ENCODE peak calls at places on chromosomes 11 and 22, in six cellular contexts. One of them, this sample, is unnamed.

GRCh38 chr11:60515144-60515855 is at the start of gene MS4A13:
- DNase-seq in thoracic aorta: no peak
- DNase-seq in cardiac fibroblast: no peak
- DNase-seq in stomach: no peak
- DNase-seq in fibroblast of lung: no peak
- DNase-seq in Peyer's patch: no peak
- DNase-seq in this sample: no peak

GRCh38 chr11:8262552-8263108 is 1.0 kb downstream of the LMO1 start:
- DNase-seq in thoracic aorta: no peak
- DNase-seq in cardiac fibroblast: peak; percentile 47
- DNase-seq in stomach: peak; percentile 43
- DNase-seq in fibroblast of lung: peak; percentile 79
- DNase-seq in Peyer's patch: peak; percentile 55
- DNase-seq in this sample: no peak

GRCh38 chr11:36056160-36056751 is 112.4 kb downstream of the LDLRAD3 start:
- DNase-seq in thoracic aorta: no peak
- DNase-seq in cardiac fibroblast: peak; percentile 75
- DNase-seq in stomach: no peak
- DNase-seq in fibroblast of lung: no peak
- DNase-seq in Peyer's patch: no peak
- DNase-seq in this sample: no peak

GRCh38 chr22:49606562-49606961 is 221.1 kb downstream of the BRD1 start:
- DNase-seq in thoracic aorta: no peak
- DNase-seq in cardiac fibroblast: no peak
- DNase-seq in stomach: no peak
- DNase-seq in fibroblast of lung: no peak
- DNase-seq in Peyer's patch: no peak
- DNase-seq in this sample: no peak

GRCh38 chr22:28711820-28712777 is 29.5 kb downstream of the CHEK2 start:
- DNase-seq in thoracic aorta: no peak
- DNase-seq in cardiac fibroblast: peak; percentile 88
- DNase-seq in stomach: no peak
- DNase-seq in fibroblast of lung: peak; percentile 96
- DNase-seq in Peyer's patch: no peak
- DNase-seq in this sample: peak; percentile 92

GRCh38 chr11:103529217-103529684 is 420.0 kb downstream of the DYNC2H1 start:
- DNase-seq in thoracic aorta: no peak
- DNase-seq in cardiac fibroblast: peak; percentile 59
- DNase-seq in stomach: no peak
- DNase-seq in fibroblast of lung: peak; percentile 88
- DNase-seq in Peyer's patch: no peak
- DNase-seq in this sample: peak; percentile 35

GRCh38 chr11:64879226-64879900 is 942 bp upstream of the EHD1 start:
- DNase-seq in thoracic aorta: no peak
- DNase-seq in cardiac fibroblast: no peak
- DNase-seq in stomach: no peak
- DNase-seq in fibroblast of lung: no peak
- DNase-seq in Peyer's patch: no peak
- DNase-seq in this sample: no peak

GRCh38 chr11:62792193-62792575 is 378 bp upstream of the TMEM223 start:
- DNase-seq in thoracic aorta: no peak
- DNase-seq in cardiac fibroblast: no peak
- DNase-seq in stomach: no peak
- DNase-seq in fibroblast of lung: peak; percentile 17
- DNase-seq in Peyer's patch: no peak
- DNase-seq in this sample: no peak

GRCh38 chr22:23315341-23315917 is 135.1 kb downstream of the BCR start:
- DNase-seq in thoracic aorta: no peak
- DNase-seq in cardiac fibroblast: peak; percentile 78
- DNase-seq in stomach: peak; percentile 73
- DNase-seq in fibroblast of lung: peak; percentile 71
- DNase-seq in Peyer's patch: peak; percentile 82
- DNase-seq in this sample: no peak

GRCh38 chr22:27881404-27881803 is 37.7 kb downstream of the PITPNB start:
- DNase-seq in thoracic aorta: no peak
- DNase-seq in cardiac fibroblast: peak; percentile 72
- DNase-seq in stomach: peak; percentile 40
- DNase-seq in fibroblast of lung: peak; percentile 44
- DNase-seq in Peyer's patch: no peak
- DNase-seq in this sample: no peak

GRCh38 chr11:69348414-69349235 is 54.7 kb downstream of the MYEOV start:
- DNase-seq in thoracic aorta: no peak
- DNase-seq in cardiac fibroblast: no peak
- DNase-seq in stomach: no peak
- DNase-seq in fibroblast of lung: no peak
- DNase-seq in Peyer's patch: no peak
- DNase-seq in this sample: no peak

GRCh38 chr22:22855617-22856308 is 31.9 kb upstream of the IGLL5 start:
- DNase-seq in thoracic aorta: no peak
- DNase-seq in cardiac fibroblast: no peak
- DNase-seq in stomach: no peak
- DNase-seq in fibroblast of lung: no peak
- DNase-seq in Peyer's patch: no peak
- DNase-seq in this sample: no peak

GRCh38 chr22:41862160-41862529 is 29.2 kb downstream of the SREBF2 start:
- DNase-seq in thoracic aorta: no peak
- DNase-seq in cardiac fibroblast: peak; percentile 34
- DNase-seq in stomach: no peak
- DNase-seq in fibroblast of lung: peak; percentile 18
- DNase-seq in Peyer's patch: no peak
- DNase-seq in this sample: no peak

GRCh38 chr11:71129624-71130023 is 122.8 kb downstream of the SHANK2 start:
- DNase-seq in thoracic aorta: no peak
- DNase-seq in cardiac fibroblast: no peak
- DNase-seq in stomach: no peak
- DNase-seq in fibroblast of lung: peak; percentile 27
- DNase-seq in Peyer's patch: no peak
- DNase-seq in this sample: no peak

GRCh38 chr11:1943977-1944376 is 3.2 kb upstream of the MRPL23 start:
- DNase-seq in thoracic aorta: no peak
- DNase-seq in cardiac fibroblast: peak; percentile 38
- DNase-seq in stomach: no peak
- DNase-seq in fibroblast of lung: peak; percentile 46
- DNase-seq in Peyer's patch: no peak
- DNase-seq in this sample: no peak

GRCh38 chr11:134752526-134752925 is 340.5 kb upstream of the B3GAT1 start:
- DNase-seq in thoracic aorta: no peak
- DNase-seq in cardiac fibroblast: no peak
- DNase-seq in stomach: no peak
- DNase-seq in fibroblast of lung: no peak
- DNase-seq in Peyer's patch: no peak
- DNase-seq in this sample: no peak

GRCh38 chr22:20403779-20404140 is 9.8 kb downstream of the ZNF74 start:
- DNase-seq in thoracic aorta: no peak
- DNase-seq in cardiac fibroblast: no peak
- DNase-seq in stomach: no peak
- DNase-seq in fibroblast of lung: no peak
- DNase-seq in Peyer's patch: no peak
- DNase-seq in this sample: no peak

GRCh38 chr11:69510471-69511357 is 29.3 kb downstream of the LINC01488 start:
- DNase-seq in thoracic aorta: no peak
- DNase-seq in cardiac fibroblast: peak; percentile 24
- DNase-seq in stomach: no peak
- DNase-seq in fibroblast of lung: peak; percentile 81
- DNase-seq in Peyer's patch: no peak
- DNase-seq in this sample: no peak

GRCh38 chr11:22807855-22808558 is 21.6 kb downstream of the SVIP start:
- DNase-seq in thoracic aorta: no peak
- DNase-seq in cardiac fibroblast: peak; percentile 63
- DNase-seq in stomach: no peak
- DNase-seq in fibroblast of lung: no peak
- DNase-seq in Peyer's patch: no peak
- DNase-seq in this sample: no peak

GRCh38 chr11:62295504-62295903 is 3.4 kb downstream of the SCGB1D4 start:
- DNase-seq in thoracic aorta: no peak
- DNase-seq in cardiac fibroblast: peak; percentile 33
- DNase-seq in stomach: no peak
- DNase-seq in fibroblast of lung: peak; percentile 32
- DNase-seq in Peyer's patch: no peak
- DNase-seq in this sample: no peak

GRCh38 chr22:43333978-43334377 is 9.2 kb downstream of the SCUBE1 start:
- DNase-seq in thoracic aorta: no peak
- DNase-seq in cardiac fibroblast: no peak
- DNase-seq in stomach: no peak
- DNase-seq in fibroblast of lung: no peak
- DNase-seq in Peyer's patch: no peak
- DNase-seq in this sample: no peak

DNA sequence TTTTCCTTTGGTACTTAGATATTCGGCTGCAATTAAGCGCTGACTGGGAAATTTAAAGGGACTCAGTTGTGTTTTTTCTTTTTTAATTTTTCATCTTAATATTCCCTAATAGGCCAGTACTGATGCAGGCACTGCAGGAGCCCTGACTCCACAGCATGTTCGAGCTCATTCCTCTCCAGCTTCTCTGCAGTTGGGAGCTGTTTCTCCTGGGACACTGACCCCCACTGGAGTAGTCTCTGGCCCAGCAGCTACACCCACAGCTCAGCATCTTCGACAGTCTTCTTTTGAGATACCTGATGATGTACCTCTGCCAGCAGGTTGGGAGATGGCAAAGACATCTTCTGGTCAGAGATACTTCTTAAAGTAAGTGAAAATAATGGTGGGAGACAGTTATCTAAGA is 3.8 kb downstream of the YAP1 start:
- DNase-seq in thoracic aorta: no peak
- DNase-seq in cardiac fibroblast: no peak
- DNase-seq in stomach: no peak
- DNase-seq in fibroblast of lung: no peak
- DNase-seq in Peyer's patch: no peak
- DNase-seq in this sample: no peak
- TF ChIP-seq CTCF in thoracic aorta: no peak
- TF ChIP-seq CTCF in cardiac fibroblast: no peak
- TF ChIP-seq CTCF in stomach: no peak
- TF ChIP-seq CTCF in fibroblast of lung: no peak
- TF ChIP-seq CTCF in Peyer's patch: no peak
- TF ChIP-seq CTCF in this sample: no peak

GRCh38 chr11:78312712-78313111 is 104.9 kb downstream of the GAB2 start:
- DNase-seq in thoracic aorta: no peak
- DNase-seq in cardiac fibroblast: no peak
- DNase-seq in stomach: no peak
- DNase-seq in fibroblast of lung: no peak
- DNase-seq in Peyer's patch: no peak
- DNase-seq in this sample: no peak

GRCh38 chr11:78313181-78313788 is 104.3 kb downstream of the GAB2 start:
- DNase-seq in thoracic aorta: no peak
- DNase-seq in cardiac fibroblast: peak; percentile 85
- DNase-seq in stomach: peak; percentile 31
- DNase-seq in fibroblast of lung: peak; percentile 79
- DNase-seq in Peyer's patch: no peak
- DNase-seq in this sample: no peak

GRCh38 chr11:78313898-78314297 is 103.7 kb downstream of the GAB2 start:
- DNase-seq in thoracic aorta: no peak
- DNase-seq in cardiac fibroblast: no peak
- DNase-seq in stomach: no peak
- DNase-seq in fibroblast of lung: no peak
- DNase-seq in Peyer's patch: no peak
- DNase-seq in this sample: no peak

GRCh38 chr11:78314753-78315152 is 102.9 kb downstream of the GAB2 start:
- DNase-seq in thoracic aorta: no peak
- DNase-seq in cardiac fibroblast: no peak
- DNase-seq in stomach: no peak
- DNase-seq in fibroblast of lung: no peak
- DNase-seq in Peyer's patch: no peak
- DNase-seq in this sample: no peak

DNA sequence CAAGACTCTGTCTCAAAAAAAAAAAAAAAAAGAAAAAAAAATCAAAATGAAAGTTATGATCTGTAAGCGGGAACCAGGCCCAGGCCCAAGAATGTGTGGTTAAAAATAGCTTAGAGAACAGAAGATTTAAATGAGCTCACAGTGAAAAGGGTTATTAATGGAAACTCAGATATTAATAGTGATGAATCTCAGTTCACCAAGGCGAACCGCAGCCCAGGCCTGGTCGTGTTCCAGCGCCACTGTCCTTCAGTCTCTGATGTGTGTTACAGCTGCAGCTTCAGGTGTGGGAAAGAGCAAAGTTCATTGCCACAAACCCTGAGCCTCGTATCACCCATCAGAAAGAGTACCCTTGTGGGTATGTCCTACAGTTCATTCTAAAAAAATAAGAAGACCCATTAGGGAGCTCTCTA is 107.1 kb downstream of the GAB2 start:
- DNase-seq in thoracic aorta: peak; percentile 33
- DNase-seq in cardiac fibroblast: peak; percentile 69
- DNase-seq in stomach: peak; percentile 31
- DNase-seq in fibroblast of lung: peak; percentile 49
- DNase-seq in Peyer's patch: peak; percentile 56
- DNase-seq in this sample: no peak
- H3K4me3 ChIP-seq in thoracic aorta: peak overlapping the region; percentile 44
- H3K4me3 ChIP-seq in cardiac fibroblast: no peak overlapping the region
- H3K4me3 ChIP-seq in stomach: no peak overlapping the region
- H3K4me3 ChIP-seq in fibroblast of lung: peak overlapping the region; percentile 22
- H3K4me3 ChIP-seq in Peyer's patch: no peak overlapping the region
- H3K4me3 ChIP-seq in this sample: no peak overlapping the region

GRCh38 chr11:131629925-131630324 is 259.5 kb downstream of the NTM start:
- DNase-seq in thoracic aorta: no peak
- DNase-seq in cardiac fibroblast: no peak
- DNase-seq in stomach: no peak
- DNase-seq in fibroblast of lung: no peak
- DNase-seq in Peyer's patch: no peak
- DNase-seq in this sample: no peak
- TF ChIP-seq CTCF in thoracic aorta: no peak
- TF ChIP-seq CTCF in cardiac fibroblast: no peak
- TF ChIP-seq CTCF in stomach: no peak
- TF ChIP-seq CTCF in fibroblast of lung: peak; percentile 32
- TF ChIP-seq CTCF in Peyer's patch: no peak
- TF ChIP-seq CTCF in this sample: peak; percentile 2

GRCh38 chr11:17387280-17387679 is 1.2 kb downstream of the KCNJ11 start:
- DNase-seq in thoracic aorta: no peak
- DNase-seq in cardiac fibroblast: no peak
- DNase-seq in stomach: no peak
- DNase-seq in fibroblast of lung: no peak
- DNase-seq in Peyer's patch: no peak
- DNase-seq in this sample: no peak
- H3K4me3 ChIP-seq in thoracic aorta: no peak overlapping the region
- H3K4me3 ChIP-seq in cardiac fibroblast: no peak overlapping the region
- H3K4me3 ChIP-seq in stomach: no peak overlapping the region
- H3K4me3 ChIP-seq in fibroblast of lung: no peak overlapping the region
- H3K4me3 ChIP-seq in Peyer's patch: no peak overlapping the region
- H3K4me3 ChIP-seq in this sample: no peak overlapping the region

DNA sequence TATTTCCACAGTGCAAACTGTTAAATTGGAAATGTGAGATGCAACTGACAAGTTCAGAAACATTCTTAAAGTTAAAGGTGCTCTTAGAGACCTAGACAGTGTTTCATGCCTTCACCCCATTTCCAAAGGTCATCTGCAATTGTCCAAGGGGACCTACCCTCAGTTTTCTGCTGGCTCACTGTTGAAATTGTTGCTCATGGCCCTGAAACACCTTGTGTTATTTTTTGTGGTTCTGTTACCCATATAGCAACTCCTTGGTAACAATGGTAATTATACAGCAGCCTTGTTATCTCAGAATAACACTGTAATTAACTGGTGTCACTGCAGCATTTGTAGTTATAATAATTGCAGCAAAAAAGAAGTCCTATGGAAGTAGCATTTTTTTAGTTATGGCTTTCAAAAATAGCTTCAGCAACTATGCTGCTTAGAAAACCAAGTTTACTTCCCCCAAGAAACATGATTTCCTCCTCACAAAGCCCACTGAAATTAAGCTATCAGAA is 49.2 kb upstream of the CCDC34 start:
- DNase-seq in thoracic aorta: no peak
- DNase-seq in cardiac fibroblast: no peak
- DNase-seq in stomach: no peak
- DNase-seq in fibroblast of lung: no peak
- DNase-seq in Peyer's patch: no peak
- DNase-seq in this sample: no peak
- TF ChIP-seq CTCF in thoracic aorta: no peak
- TF ChIP-seq CTCF in cardiac fibroblast: no peak
- TF ChIP-seq CTCF in stomach: no peak
- TF ChIP-seq CTCF in fibroblast of lung: no peak
- TF ChIP-seq CTCF in Peyer's patch: no peak
- TF ChIP-seq CTCF in this sample: no peak